ENCODE peak calls at places on chromosomes 3 and 15, in five cellular contexts. One of them, this sample, is unnamed.

GRCh38 chr3:190119734-190120133 is 963 bp downstream of the P3H2 start:
- DNase-seq in body of pancreas: no peak
- DNase-seq in ovary: no peak
- DNase-seq in Panc1: no peak
- DNase-seq in HL-60: no peak
- DNase-seq in this sample: no peak

GRCh38 chr3:51687472-51688205 is 16.6 kb downstream of the TEX264 start:
- DNase-seq in body of pancreas: no peak
- DNase-seq in ovary: no peak
- DNase-seq in HL-60: no peak
- DNase-seq in Panc1: no peak
- DNase-seq in this sample: no peak

GRCh38 chr3:30017882-30018281 is 588.5 kb upstream of the TGFBR2 start:
- DNase-seq in HL-60: peak
- DNase-seq in Panc1: no peak
- DNase-seq in ovary: no peak
- DNase-seq in body of pancreas: no peak
- DNase-seq in this sample: no peak

GRCh38 chr3:29440321-29441019 is 159.6 kb downstream of the RBMS3 start:
- DNase-seq in Panc1: no peak
- DNase-seq in HL-60: no peak
- DNase-seq in body of pancreas: no peak
- DNase-seq in ovary: no peak
- DNase-seq in this sample: peak

GRCh38 chr3:182303169-182303568 is 490.1 kb upstream of the ATP11B start:
- DNase-seq in HL-60: no peak
- DNase-seq in ovary: no peak
- DNase-seq in body of pancreas: no peak
- DNase-seq in Panc1: no peak
- DNase-seq in this sample: no peak

GRCh38 chr3:190150681-190151080 is 30.0 kb upstream of the P3H2 start:
- DNase-seq in Panc1: no peak
- DNase-seq in HL-60: no peak
- DNase-seq in body of pancreas: no peak
- DNase-seq in ovary: no peak
- DNase-seq in this sample: no peak

GRCh38 chr3:13574798-13575451 is 26.0 kb downstream of the FBLN2 start:
- DNase-seq in Panc1: no peak
- DNase-seq in ovary: no peak
- DNase-seq in HL-60: no peak
- DNase-seq in body of pancreas: no peak
- DNase-seq in this sample: no peak

GRCh38 chr15:52673312-52673711 is 5.9 kb downstream of the ATOSA start:
- DNase-seq in ovary: no peak
- DNase-seq in Panc1: no peak
- DNase-seq in body of pancreas: no peak
- DNase-seq in HL-60: no peak
- DNase-seq in this sample: no peak

GRCh38 chr3:56522374-56522773 is 34.6 kb upstream of the CCDC66 start:
- DNase-seq in body of pancreas: no peak
- DNase-seq in Panc1: no peak
- DNase-seq in ovary: no peak
- DNase-seq in HL-60: no peak
- DNase-seq in this sample: no peak

GRCh38 chr3:194884649-194885315 is 199.1 kb downstream of the FAM43A start:
- DNase-seq in HL-60: no peak
- DNase-seq in ovary: no peak
- DNase-seq in Panc1: no peak
- DNase-seq in body of pancreas: no peak
- DNase-seq in this sample: no peak

GRCh38 chr3:41334426-41334825 is 135.1 kb downstream of the CTNNB1 start:
- DNase-seq in body of pancreas: no peak
- DNase-seq in HL-60: no peak
- DNase-seq in Panc1: no peak
- DNase-seq in ovary: no peak
- DNase-seq in this sample: no peak

GRCh38 chr3:183809209-183809608 is 16.2 kb downstream of the MAP6D1 start:
- DNase-seq in ovary: no peak
- DNase-seq in Panc1: no peak
- DNase-seq in body of pancreas: no peak
- DNase-seq in HL-60: no peak
- DNase-seq in this sample: no peak

GRCh38 chr3:122392868-122393844 is 9.2 kb downstream of the FAM162A start:
- DNase-seq in HL-60: peak
- DNase-seq in ovary: no peak
- DNase-seq in body of pancreas: no peak
- DNase-seq in Panc1: no peak
- DNase-seq in this sample: no peak

GRCh38 chr3:126105691-126106187 is 21.8 kb upstream of the SLC41A3 start:
- DNase-seq in ovary: no peak
- DNase-seq in body of pancreas: no peak
- DNase-seq in HL-60: no peak
- DNase-seq in Panc1: no peak
- DNase-seq in this sample: peak

GRCh38 chr3:71702131-71703024 is 22.8 kb downstream of the EIF4E3 start:
- DNase-seq in HL-60: peak
- DNase-seq in Panc1: no peak
- DNase-seq in body of pancreas: no peak
- DNase-seq in ovary: no peak
- DNase-seq in this sample: no peak

GRCh38 chr3:133747907-133748639 is 1.9 kb downstream of the TF start:
- DNase-seq in HL-60: no peak
- DNase-seq in Panc1: no peak
- DNase-seq in body of pancreas: no peak
- DNase-seq in ovary: no peak
- DNase-seq in this sample: no peak

GRCh38 chr3:43894176-43895049 is 203.7 kb downstream of the ABHD5 start:
- DNase-seq in body of pancreas: peak
- DNase-seq in Panc1: no peak
- DNase-seq in ovary: peak
- DNase-seq in HL-60: peak
- DNase-seq in this sample: peak

GRCh38 chr15:43239732-43240491 is 19.1 kb upstream of the EPB42 start:
- DNase-seq in HL-60: peak
- DNase-seq in body of pancreas: no peak
- DNase-seq in Panc1: no peak
- DNase-seq in ovary: no peak
- DNase-seq in this sample: no peak

GRCh38 chr15:41932511-41932910 is 38.7 kb upstream of the SPTBN5 start:
- DNase-seq in Panc1: no peak
- DNase-seq in body of pancreas: no peak
- DNase-seq in ovary: no peak
- DNase-seq in HL-60: no peak
- DNase-seq in this sample: no peak

GRCh38 chr3:150346956-150347863 is 60.9 kb upstream of the TSC22D2 start:
- DNase-seq in ovary: no peak
- DNase-seq in HL-60: no peak
- DNase-seq in body of pancreas: no peak
- DNase-seq in Panc1: no peak
- DNase-seq in this sample: no peak

GRCh38 chr3:101072299-101072698 is 79.1 kb upstream of the ABI3BP start:
- DNase-seq in body of pancreas: no peak
- DNase-seq in HL-60: no peak
- DNase-seq in Panc1: no peak
- DNase-seq in ovary: no peak
- DNase-seq in this sample: peak

GRCh38 chr3:116299646-116300081 is 145.6 kb downstream of the LSAMP start:
- DNase-seq in HL-60: no peak
- DNase-seq in body of pancreas: no peak
- DNase-seq in ovary: no peak
- DNase-seq in Panc1: no peak
- DNase-seq in this sample: no peak

GRCh38 chr15:90004671-90005070 is 3.5 kb downstream of the ZNF710 start:
- DNase-seq in HL-60: peak
- DNase-seq in body of pancreas: no peak
- DNase-seq in ovary: peak
- DNase-seq in Panc1: peak
- DNase-seq in this sample: no peak

DNA sequence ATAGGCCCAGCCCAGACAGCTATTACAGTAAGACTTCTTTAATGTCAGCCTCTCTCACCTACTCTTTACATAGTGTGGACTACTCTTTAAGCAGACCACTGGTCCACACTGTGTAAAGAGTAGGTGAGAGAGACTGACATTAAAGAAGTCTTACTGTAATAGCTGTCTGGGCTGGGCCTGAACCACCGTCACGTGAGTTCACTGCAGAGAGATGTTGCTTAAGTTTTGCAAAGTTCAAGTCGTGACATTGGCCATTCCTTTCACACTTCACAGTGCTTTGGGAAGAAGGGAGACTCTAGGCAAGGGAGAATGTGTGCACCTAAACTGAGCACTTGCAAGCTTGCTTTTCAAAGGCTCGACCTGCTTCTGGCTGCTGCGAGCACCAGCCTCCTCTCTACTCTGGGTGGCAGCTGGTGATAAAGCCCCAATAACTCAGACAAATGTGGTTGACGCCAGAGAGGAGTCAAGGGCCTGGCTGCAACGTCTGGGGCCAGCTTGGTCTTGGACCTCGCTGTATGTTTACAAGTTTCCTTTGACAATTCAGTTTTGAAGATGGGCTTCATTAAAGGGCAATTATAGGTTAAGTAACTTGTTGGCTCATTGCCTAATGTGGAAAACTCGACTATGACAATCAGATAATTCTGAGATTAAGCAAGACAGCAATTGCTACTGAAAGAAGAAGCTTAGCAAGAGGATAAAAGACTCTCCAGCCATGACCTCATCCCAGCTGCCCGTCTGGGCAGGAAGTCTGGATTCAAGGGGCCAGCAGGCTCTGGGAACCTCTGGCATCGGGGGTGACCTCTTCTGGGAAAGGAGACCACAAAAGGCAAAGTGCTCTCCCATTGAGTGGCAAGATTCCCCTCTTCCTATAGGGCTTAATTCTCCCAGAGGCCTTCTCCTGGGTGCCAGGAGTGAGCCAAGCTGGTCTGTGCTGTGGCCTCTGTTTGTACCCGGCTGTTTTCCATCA is 242.1 kb upstream of the TLE3 start:
- DNase-seq in HL-60: peak
- DNase-seq in body of pancreas: no peak
- DNase-seq in ovary: no peak
- DNase-seq in Panc1: no peak
- DNase-seq in this sample: no peak
- H3K27ac ChIP-seq in HL-60: peak
- H3K27ac ChIP-seq in body of pancreas: peak
- H3K27ac ChIP-seq in ovary: no peak
- H3K27ac ChIP-seq in Panc1: no peak
- H3K27ac ChIP-seq in this sample: no peak

GRCh38 chr3:160221019-160221418 is 4.2 kb upstream of the C3orf80 start:
- DNase-seq in ovary: no peak
- DNase-seq in HL-60: no peak
- DNase-seq in Panc1: no peak
- DNase-seq in body of pancreas: no peak
- DNase-seq in this sample: no peak

GRCh38 chr3:160224256-160224655 is 966 bp upstream of the C3orf80 start:
- DNase-seq in body of pancreas: no peak
- DNase-seq in ovary: no peak
- DNase-seq in HL-60: no peak
- DNase-seq in Panc1: no peak
- DNase-seq in this sample: no peak

GRCh38 chr3:160218141-160218540 is 7.1 kb upstream of the C3orf80 start:
- DNase-seq in body of pancreas: no peak
- DNase-seq in ovary: no peak
- DNase-seq in HL-60: no peak
- DNase-seq in Panc1: no peak
- DNase-seq in this sample: no peak

GRCh38 chr3:160217675-160218074 is 7.5 kb upstream of the C3orf80 start:
- DNase-seq in ovary: no peak
- DNase-seq in Panc1: no peak
- DNase-seq in body of pancreas: no peak
- DNase-seq in HL-60: no peak
- DNase-seq in this sample: no peak

GRCh38 chr3:160220038-160220437 is 5.2 kb upstream of the C3orf80 start:
- DNase-seq in Panc1: no peak
- DNase-seq in ovary: no peak
- DNase-seq in body of pancreas: no peak
- DNase-seq in HL-60: no peak
- DNase-seq in this sample: no peak
- TF ChIP-seq CTCF in Panc1: no peak
- TF ChIP-seq CTCF in ovary: no peak
- TF ChIP-seq CTCF in body of pancreas: no peak
- TF ChIP-seq CTCF in HL-60: no peak
- TF ChIP-seq CTCF in this sample: no peak

DNA sequence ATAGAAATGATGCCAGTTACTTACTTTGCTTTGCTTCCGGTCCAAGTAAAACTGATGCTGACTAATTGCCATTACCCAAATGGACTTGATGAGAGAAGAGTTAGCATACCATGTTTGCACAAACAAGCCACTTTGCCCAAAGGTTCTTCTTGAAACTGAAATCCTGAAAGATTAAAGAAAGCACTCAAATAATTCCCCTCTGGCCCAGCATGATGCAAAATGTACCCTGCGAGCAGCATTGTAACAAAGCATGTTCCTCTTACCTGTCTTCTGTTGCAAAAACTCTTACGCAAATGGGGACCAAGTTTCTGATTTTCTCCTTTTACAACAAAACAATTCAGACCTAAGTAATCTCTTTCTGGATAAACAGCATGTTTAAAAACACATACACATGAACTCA is 74.5 kb upstream of the LMOD3 start:
- DNase-seq in HL-60: no peak
- DNase-seq in body of pancreas: no peak
- DNase-seq in Panc1: no peak
- DNase-seq in ovary: no peak
- DNase-seq in this sample: no peak
- H3K27ac ChIP-seq in HL-60: no peak
- H3K27ac ChIP-seq in body of pancreas: no peak
- H3K27ac ChIP-seq in Panc1: no peak
- H3K27ac ChIP-seq in ovary: no peak
- H3K27ac ChIP-seq in this sample: no peak

GRCh38 chr3:146928421-146929059 is 323.4 kb upstream of the PLSCR5 start:
- DNase-seq in Panc1: no peak
- DNase-seq in body of pancreas: no peak
- DNase-seq in HL-60: no peak
- DNase-seq in ovary: no peak
- DNase-seq in this sample: no peak
- TF ChIP-seq CTCF in Panc1: peak
- TF ChIP-seq CTCF in body of pancreas: no peak
- TF ChIP-seq CTCF in HL-60: no peak
- TF ChIP-seq CTCF in ovary: no peak
- TF ChIP-seq CTCF in this sample: no peak

GRCh38 chr3:37824090-37824953 is 37.4 kb upstream of the CTDSPL start:
- DNase-seq in Panc1: no peak
- DNase-seq in body of pancreas: no peak
- DNase-seq in ovary: no peak
- DNase-seq in HL-60: no peak
- DNase-seq in this sample: no peak
- H3K27ac ChIP-seq in Panc1: no peak
- H3K27ac ChIP-seq in body of pancreas: no peak
- H3K27ac ChIP-seq in ovary: no peak
- H3K27ac ChIP-seq in HL-60: no peak
- H3K27ac ChIP-seq in this sample: no peak

GRCh38 chr3:137998643-137999042 is 11.3 kb upstream of the CLDN18 start:
- DNase-seq in body of pancreas: no peak
- DNase-seq in ovary: no peak
- DNase-seq in HL-60: no peak
- DNase-seq in Panc1: no peak
- DNase-seq in this sample: no peak
- TF ChIP-seq CTCF in body of pancreas: no peak
- TF ChIP-seq CTCF in ovary: no peak
- TF ChIP-seq CTCF in HL-60: no peak
- TF ChIP-seq CTCF in Panc1: no peak
- TF ChIP-seq CTCF in this sample: no peak